ENCODE peak calls at places on chromosomes 7 and 10, in six cellular contexts. S is astrocyte of the spinal cord, G is foreskin fibroblast, P is BE2C, D is psoas muscle, Z is OCI-LY7. O is an unnamed sample.

GRCh38 chr7:37201003-37201875 is 247.4 kb downstream of the ELMO1 start:
- DNase-seq in S (peak; percentile 78), G (peak; percentile 88), P (peak; percentile 77), D (peak; percentile 76), Z (peak; percentile 64), O (no peak)

GRCh38 chr10:122485670-122486069 is 24.3 kb downstream of the HTRA1 start:
- DNase-seq in S (no peak), G (peak; percentile 58), P (no peak), D (no peak), Z (no peak), O (no peak)

GRCh38 chr10:97463363-97464132 is 17.6 kb downstream of the ZDHHC16 start:
- DNase-seq in S (peak; percentile 43), G (peak; percentile 93), P (peak; percentile 49), D (no peak), Z (peak; percentile 56), O (peak; percentile 77)

GRCh38 chr7:4245866-4246470 is 436.1 kb upstream of the FOXK1 start:
- DNase-seq in S (no peak), G (peak; percentile 7), P (no peak), D (no peak), Z (no peak), O (no peak)

GRCh38 chr10:16787361-16787791 is 29.8 kb downstream of the RSU1 start:
- DNase-seq in S (no peak), G (no peak), P (no peak), D (no peak), Z (no peak), O (no peak)

GRCh38 chr7:11195502-11195901 is 221.8 kb downstream of the PHF14 start:
- DNase-seq in S (no peak), G (no peak), P (no peak), D (no peak), Z (no peak), O (no peak)

GRCh38 chr7:17255930-17256329 is 42.5 kb upstream of the AHR start:
- DNase-seq in S (no peak), G (no peak), P (no peak), D (no peak), Z (no peak), O (no peak)

GRCh38 chr7:119167431-119167830 is 942.9 kb downstream of the ANKRD7 start:
- DNase-seq in S (no peak), G (no peak), P (no peak), D (no peak), Z (peak; percentile 2), O (no peak)

GRCh38 chr7:120794100-120794729 is 63.7 kb downstream of the TSPAN12 start:
- DNase-seq in S (no peak), G (peak; percentile 13), P (no peak), D (no peak), Z (no peak), O (no peak)

GRCh38 chr7:80078159-80078731 is 56.4 kb upstream of the GNAI1 start:
- DNase-seq in S (peak; percentile 45), G (peak; percentile 47), P (no peak), D (no peak), Z (no peak), O (no peak)

GRCh38 chr10:117734626-117735405 is 192.3 kb downstream of the EMX2 start:
- DNase-seq in S (no peak), G (no peak), P (no peak), D (no peak), Z (no peak), O (no peak)

GRCh38 chr7:21908746-21909145 is 37.0 kb downstream of the CDCA7L start:
- DNase-seq in S (no peak), G (no peak), P (no peak), D (no peak), Z (no peak), O (no peak)

GRCh38 chr7:26153246-26153822 is 1.3 kb downstream of the NFE2L3 start:
- DNase-seq in S (no peak), G (peak; percentile 22), P (no peak), D (no peak), Z (peak; percentile 21), O (no peak)

GRCh38 chr7:152678133-152678645 is 2.2 kb upstream of the XRCC2 start:
- DNase-seq in S (no peak), G (no peak), P (no peak), D (no peak), Z (no peak), O (no peak)

GRCh38 chr7:2651847-2652735 is 20.3 kb downstream of the TTYH3 start:
- DNase-seq in S (no peak), G (no peak), P (no peak), D (no peak), Z (no peak), O (no peak)

GRCh38 chr7:600149-600814 is 80.6 kb upstream of the PDGFA start:
- DNase-seq in S (no peak), G (no peak), P (no peak), D (no peak), Z (no peak), O (no peak)

GRCh38 chr7:16169537-16169936 is 251.8 kb downstream of the CRPPA start:
- DNase-seq in S (no peak), G (no peak), P (no peak), D (no peak), Z (no peak), O (no peak)

GRCh38 chr10:86958831-86959736 is 685 bp downstream of the SNCG start:
- DNase-seq in S (peak; percentile 62), G (peak; percentile 81), P (no peak), D (peak; percentile 68), Z (no peak), O (no peak)

GRCh38 chr7:45597286-45597984 is 23.3 kb downstream of the ADCY1 start:
- DNase-seq in S (no peak), G (no peak), P (no peak), D (no peak), Z (no peak), O (no peak)

GRCh38 chr7:131652934-131653333 is 96.5 kb upstream of the PODXL start:
- DNase-seq in S (no peak), G (no peak), P (no peak), D (no peak), Z (no peak), O (no peak)

GRCh38 chr7:114889646-114890285 is 32.1 kb upstream of the MDFIC start:
- DNase-seq in S (peak; percentile 96), G (peak; percentile 95), P (no peak), D (no peak), Z (no peak), O (peak; percentile 92)

GRCh38 chr10:131155218-131155902 is 156.2 kb downstream of the TCERG1L start:
- DNase-seq in S (no peak), G (no peak), P (no peak), D (no peak), Z (no peak), O (no peak)

GRCh38 chr7:143331179-143331825 is 15.4 kb downstream of the CLCN1 start:
- DNase-seq in S (peak; percentile 91), G (peak; percentile 96), P (no peak), D (no peak), Z (no peak), O (peak; percentile 72)

GRCh38 chr7:93117852-93118530 is at the start of gene SAMD9:
- DNase-seq in S (peak; percentile 82), G (peak; percentile 85), P (no peak), D (no peak), Z (peak; percentile 90), O (peak; percentile 26)

GRCh38 chr10:32471232-32471631 is 25.3 kb downstream of the CCDC7 start:
- DNase-seq in S (no peak), G (no peak), P (no peak), D (no peak), Z (no peak), O (no peak)

GRCh38 chr7:50220280-50220679 is 84.2 kb upstream of the IKZF1 start:
- DNase-seq in S (no peak), G (no peak), P (no peak), D (no peak), Z (no peak), O (no peak)

GRCh38 chr7:13834328-13834761 is 155.1 kb downstream of the ETV1 start:
- DNase-seq in S (no peak), G (no peak), P (no peak), D (no peak), Z (no peak), O (no peak)

GRCh38 chr10:52864459-52865106 is 92.0 kb upstream of the MBL2 start:
- DNase-seq in S (peak; percentile 98), G (peak; percentile 60), P (no peak), D (no peak), Z (no peak), O (peak; percentile 89)

GRCh38 chr10:32377458-32378370 is 30.8 kb upstream of the EPC1 start:
- DNase-seq in S (peak; percentile 72), G (peak; percentile 66), P (no peak), D (no peak), Z (peak; percentile 74), O (no peak)

GRCh38 chr7:22238354-22239311 is 118.3 kb downstream of the RAPGEF5 start:
- DNase-seq in S (peak; percentile 26), G (peak; percentile 34), P (no peak), D (no peak), Z (no peak), O (no peak)

GRCh38 chr10:91804126-91804510 is 5.9 kb downstream of the TNKS2 start:
- DNase-seq in S (no peak), G (no peak), P (no peak), D (no peak), Z (no peak), O (no peak)

GRCh38 chr10:659710-660141 is 29.7 kb downstream of the DIP2C start:
- DNase-seq in S (peak; percentile 81), G (peak; percentile 33), P (no peak), D (no peak), Z (no peak), O (peak; percentile 64)
- H3K4me3 ChIP-seq in S (no peak overlapping the region), G (peak overlapping the region; percentile 1), P (no peak overlapping the region), D (no peak overlapping the region), Z (no peak overlapping the region), O (no peak overlapping the region)

GRCh38 chr10:14543048-14543903 is 212.6 kb upstream of the FRMD4A start:
- DNase-seq in S (peak; percentile 35), G (peak; percentile 37), P (no peak), D (no peak), Z (no peak), O (no peak)
- TF ChIP-seq CTCF in S (peak; percentile 39), G (peak; percentile 10), P (peak; percentile 12), D (peak; percentile 16), Z (peak; percentile 31), O (peak; percentile 22)

GRCh38 chr10:63384001-63384400 is 81.8 kb downstream of the JMJD1C start:
- DNase-seq in S (no peak), G (peak; percentile 48), P (no peak), D (no peak), Z (no peak), O (no peak)

GRCh38 chr10:63385254-63385653 is 80.5 kb downstream of the JMJD1C start:
- DNase-seq in S (no peak), G (no peak), P (no peak), D (no peak), Z (no peak), O (no peak)

GRCh38 chr10:63383141-63383540 is 82.6 kb downstream of the JMJD1C start:
- DNase-seq in S (no peak), G (peak; percentile 55), P (no peak), D (no peak), Z (no peak), O (no peak)

GRCh38 chr10:63382066-63382465 is 83.7 kb downstream of the JMJD1C start:
- DNase-seq in S (no peak), G (peak; percentile 34), P (no peak), D (no peak), Z (no peak), O (no peak)

GRCh38 chr10:63384675-63385074 is 81.1 kb downstream of the JMJD1C start:
- DNase-seq in S (no peak), G (no peak), P (no peak), D (no peak), Z (no peak), O (no peak)
- H3K4me3 ChIP-seq in S (no peak overlapping the region), G (no peak overlapping the region), P (no peak overlapping the region), D (no peak overlapping the region), Z (no peak overlapping the region), O (no peak overlapping the region)

GRCh38 chr10:130045091-130045652 is 65.5 kb downstream of the C10orf143 start:
- DNase-seq in S (no peak), G (peak; percentile 48), P (no peak), D (no peak), Z (no peak), O (no peak)
- TF ChIP-seq CTCF in S (no peak), G (peak; percentile 33), P (peak; percentile 20), D (peak; percentile 36), Z (peak; percentile 32), O (peak; percentile 45)

O was measured in BJ.